ENCODE peak calls at places on chromosomes 13 and 19, in seven cellular contexts. Y, Q, H, A, S, I and C are unnamed samples.

GRCh38 chr19:10086032-10086903 is at the start of gene SHFL:
- DNase-seq in Y (peak; percentile 82), S (peak; percentile 70), H (peak; percentile 71), A (peak; percentile 61), Q (peak; percentile 98), I (peak; percentile 43), C (peak; percentile 64)

GRCh38 chr13:30307194-30307965 is at the start of gene KATNAL1:
- DNase-seq in A (peak; percentile 79), S (peak; percentile 74), H (no peak), Y (peak; percentile 76), Q (peak; percentile 89), I (peak; percentile 66), C (peak; percentile 82)

GRCh38 chr19:3374369-3375112 is 8.2 kb downstream of the NFIC start:
- DNase-seq in A (peak; percentile 80), H (no peak), I (no peak), S (no peak), Q (peak; percentile 74), Y (no peak), C (peak; percentile 77)

GRCh38 chr13:71877280-71877653 is 10.3 kb upstream of the DACH1 start:
- DNase-seq in Q (no peak), Y (no peak), H (no peak), I (peak; percentile 8), A (no peak), S (no peak), C (no peak)

GRCh38 chr13:30607908-30608307 is 9.8 kb upstream of the USPL1 start:
- DNase-seq in S (peak; percentile 55), A (no peak), H (peak; percentile 11), Y (peak; percentile 84), Q (no peak), I (peak; percentile 4), C (no peak)

GRCh38 chr19:33388817-33389573 is 15.5 kb downstream of the CEBPG start:
- DNase-seq in A (no peak), H (no peak), Q (peak; percentile 89), S (no peak), Y (no peak), I (no peak), C (no peak)

GRCh38 chr19:984165-984967 is at the start of gene WDR18:
- DNase-seq in A (peak; percentile 93), S (peak; percentile 93), Y (peak; percentile 94), H (peak; percentile 80), I (peak; percentile 80), Q (peak; percentile 100), C (peak; percentile 96)

GRCh38 chr19:12665281-12665573 is 1.3 kb downstream of the MAN2B1 start:
- DNase-seq in S (peak; percentile 76), H (no peak), I (no peak), Q (no peak), A (peak; percentile 65), Y (peak; percentile 88), C (no peak)

GRCh38 chr19:35291259-35291658 is 702 bp upstream of the MAG start:
- DNase-seq in H (no peak), A (no peak), Q (peak; percentile 50), Y (no peak), S (no peak), I (no peak), C (no peak)

GRCh38 chr13:107069107-107069776 is 501.3 kb upstream of the ARGLU1 start:
- DNase-seq in H (no peak), Q (no peak), A (no peak), S (no peak), I (peak; percentile 15), Y (no peak), C (no peak)

GRCh38 chr19:5046339-5047039 is 77.6 kb downstream of the KDM4B start:
- DNase-seq in Q (peak; percentile 99), I (peak; percentile 63), Y (no peak), S (peak; percentile 69), A (no peak), H (no peak), C (no peak)

GRCh38 chr19:12202250-12202649 is 39.4 kb downstream of the ZNF136 start:
- DNase-seq in S (no peak), H (peak; percentile 21), I (no peak), A (no peak), Y (peak; percentile 20), Q (no peak), C (peak; percentile 44)

GRCh38 chr13:21458457-21458815 is 667 bp downstream of the ZDHHC20 start:
- DNase-seq in Q (no peak), A (no peak), Y (peak; percentile 67), S (peak; percentile 72), I (no peak), H (peak; percentile 18), C (peak; percentile 67)

GRCh38 chr19:24086974-24087595 is at the start of gene ZNF254:
- DNase-seq in Q (peak; percentile 85), A (peak; percentile 96), S (peak; percentile 92), H (peak; percentile 48), I (peak; percentile 96), Y (peak; percentile 90), C (peak; percentile 97)

GRCh38 chr13:99907038-99907437 is 64.5 kb downstream of the ZIC5 start:
- DNase-seq in Y (no peak), Q (no peak), A (no peak), I (no peak), H (no peak), S (no peak), C (no peak)
- H3K4me1 ChIP-seq in Y (no peaks in the 10 kb centered on the region), Q (no peaks in the 10 kb centered on the region), A (no peaks in the 10 kb centered on the region), I (no peaks in the 10 kb centered on the region), H (no peaks in the 10 kb centered on the region), S (peaks cover 5% of the 10 kb centered on the region), C (no peaks in the 10 kb centered on the region)

GRCh38 chr13:112825875-112826274 is 136.0 kb downstream of the ATP11A start:
- DNase-seq in I (no peak), A (no peak), Y (no peak), S (no peak), Q (no peak), H (no peak), C (no peak)
- H3K27ac ChIP-seq in I (no peak overlapping the region), A (no peak overlapping the region), Y (no peak overlapping the region), S (no peak overlapping the region), Q (no peak overlapping the region), H (no peak overlapping the region), C (no peak overlapping the region)

DNA sequence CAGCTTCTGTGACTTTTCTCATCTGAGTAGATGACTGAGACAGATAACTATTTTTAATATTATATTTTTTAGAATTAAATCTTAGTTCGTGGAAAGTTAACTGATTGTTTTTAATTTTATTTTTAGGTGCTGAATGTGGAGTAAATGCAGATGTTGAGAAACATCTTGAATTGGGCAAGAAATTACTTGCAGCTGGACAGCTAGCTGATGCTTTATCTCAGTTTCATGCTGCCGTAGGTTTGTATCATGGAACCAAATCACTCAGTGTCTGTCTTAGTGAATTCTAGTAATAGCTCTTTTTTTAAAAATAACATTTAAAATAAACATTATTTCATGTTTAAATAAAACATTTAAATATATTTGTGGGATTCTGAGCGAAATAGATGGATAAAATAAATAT is 32.2 kb downstream of the DNAJC3 start:
- DNase-seq in Q (no peak), H (no peak), I (no peak), A (no peak), Y (no peak), S (no peak), C (no peak)
- H3K4me3 ChIP-seq in Q (no peak overlapping the region), H (no peak overlapping the region), I (no peak overlapping the region), A (no peak overlapping the region), Y (no peak overlapping the region), S (no peak overlapping the region), C (no peak overlapping the region)

GRCh38 chr19:18845961-18846360 is 14.2 kb downstream of the UPF1 start:
- DNase-seq in H (no peak), I (no peak), Q (no peak), Y (no peak), A (no peak), S (no peak), C (no peak)
- H3K4me1 ChIP-seq in H (peaks cover 40% of the 10 kb centered on the region), I (peaks cover 35% of the 10 kb centered on the region), Q (peaks cover 51% of the 10 kb centered on the region), Y (peaks cover 48% of the 10 kb centered on the region), A (peaks cover 88% of the 10 kb centered on the region), S (peaks cover 24% of the 10 kb centered on the region), C (peaks cover 66% of the 10 kb centered on the region)

GRCh38 chr13:50783940-50784339 is 59.6 kb downstream of the DLEU7 start:
- DNase-seq in Q (no peak), Y (no peak), H (no peak), I (no peak), A (no peak), S (no peak), C (no peak)
- H3K27ac ChIP-seq in Q (no peak overlapping the region), Y (no peak overlapping the region), H (no peak overlapping the region), I (no peak overlapping the region), A (no peak overlapping the region), S (no peak overlapping the region), C (no peak overlapping the region)

DNA sequence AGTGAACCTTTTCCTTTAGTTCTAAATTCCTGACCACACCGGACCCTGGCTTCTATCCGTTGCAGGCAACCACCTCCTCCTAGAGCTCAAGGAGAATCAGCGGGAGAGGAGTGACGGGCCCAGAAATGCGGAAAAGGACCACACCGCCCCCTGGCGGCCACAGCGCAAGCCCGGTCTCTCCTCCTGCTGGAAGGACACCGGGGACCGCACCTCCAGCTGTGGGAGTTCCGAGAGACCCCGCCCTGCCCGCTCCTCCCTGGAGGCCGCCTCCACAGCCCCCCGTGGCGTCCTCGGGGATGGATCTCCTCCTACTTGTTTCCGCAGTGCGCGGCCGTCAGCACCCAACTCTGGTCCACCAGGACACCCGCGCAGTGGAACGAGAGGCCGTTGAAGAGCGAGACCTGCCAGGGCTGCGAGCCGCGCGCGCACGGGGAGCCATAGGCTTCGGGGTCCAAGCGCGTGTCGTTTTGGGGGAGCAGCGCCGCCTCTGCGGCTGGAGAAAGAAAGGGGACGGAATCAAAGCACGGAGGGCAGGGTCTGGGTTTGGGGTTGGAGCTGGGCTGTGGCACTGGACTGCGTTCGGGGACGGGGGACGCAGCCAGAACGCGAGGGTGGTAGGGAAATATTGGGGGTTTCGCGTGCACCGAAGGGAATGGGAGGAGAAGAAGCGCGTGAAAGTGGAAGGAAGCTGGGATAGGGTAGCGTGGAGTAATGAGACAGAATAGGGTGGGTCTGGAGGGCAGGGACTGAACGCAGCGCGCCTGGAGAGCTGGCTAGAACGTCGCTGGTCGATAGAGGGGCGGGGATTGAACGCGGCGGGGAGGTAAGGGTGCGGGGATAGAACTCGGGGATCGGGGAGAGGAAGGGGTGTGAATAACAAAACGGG is 2.5 kb downstream of the KLK10 start:
- DNase-seq in A (peak; percentile 67), Y (no peak), H (peak; percentile 26), I (no peak), S (peak; percentile 82), Q (peak; percentile 96), C (peak; percentile 87)
- H3K4me3 ChIP-seq in A (no peak overlapping the region), Y (no peak overlapping the region), H (no peak overlapping the region), I (no peak overlapping the region), S (no peak overlapping the region), Q (peak overlapping the region; percentile 19), C (peak overlapping the region; percentile 39)

DNA sequence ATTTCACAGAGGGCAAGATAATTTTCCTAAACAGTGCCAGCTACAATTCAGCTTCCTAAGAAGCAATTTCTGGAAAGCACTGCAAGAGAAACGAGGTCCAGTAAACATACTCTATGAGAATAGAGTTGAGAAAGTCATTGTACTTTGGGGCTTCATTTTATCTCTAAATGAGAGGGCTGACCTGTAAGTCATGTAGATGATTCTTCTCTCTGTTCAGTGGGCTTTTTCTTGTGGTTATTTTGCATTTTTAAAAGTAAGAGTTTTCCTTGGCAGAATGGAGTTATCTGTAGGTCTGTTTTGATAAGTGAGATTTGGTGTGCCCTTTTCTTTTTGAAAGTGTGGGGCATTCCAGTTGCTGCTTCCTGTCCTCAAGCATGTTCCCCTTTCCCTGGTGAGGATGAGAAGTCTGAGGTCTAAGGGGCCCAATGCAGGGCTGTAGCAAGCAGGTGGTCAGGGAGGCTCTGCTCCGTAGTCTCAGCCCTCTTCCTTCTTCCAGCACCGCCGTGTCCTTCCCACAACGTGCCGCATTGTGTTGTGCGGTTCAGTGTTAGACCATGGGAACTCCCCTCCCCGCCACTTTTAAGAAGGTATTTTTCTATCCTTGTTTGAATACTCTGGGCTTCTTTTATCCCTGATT is 86.3 kb downstream of the ARHGEF7 start:
- DNase-seq in Y (no peak), Q (no peak), A (no peak), S (no peak), I (no peak), H (no peak), C (no peak)
- H3K4me1 ChIP-seq in Y (peaks cover 28% of the 10 kb centered on the region), Q (peaks cover 26% of the 10 kb centered on the region), A (peaks cover 58% of the 10 kb centered on the region), S (peaks cover 23% of the 10 kb centered on the region), I (peaks cover 12% of the 10 kb centered on the region), H (peaks cover 38% of the 10 kb centered on the region), C (peaks cover 28% of the 10 kb centered on the region)

GRCh38 chr19:57599761-57600383 is at the start of gene ZNF530:
- DNase-seq in Q (peak; percentile 94), A (peak; percentile 97), H (peak; percentile 66), I (peak; percentile 87), Y (peak; percentile 93), S (peak; percentile 95), C (peak; percentile 97)
- H3K27ac ChIP-seq in Q (peak within 1 kb of the TSS; percentile 46), A (peak within 1 kb of the TSS; percentile 60), H (peak within 1 kb of the TSS; percentile 69), I (peak within 1 kb of the TSS; percentile 45), Y (peak within 1 kb of the TSS; percentile 30), S (no peak within 1 kb of the TSS), C (no peak within 1 kb of the TSS)